ENCODE peak calls at places on chromosomes 7 and 10, in six cellular contexts. I is fibroblast of villous mesenchyme, N is fibroblast of lung, Q is hepatocyte, U is astrocyte of the spinal cord, V is psoas muscle. Y is an unnamed sample.

GRCh38 chr7:371119-371778 is 81.3 kb downstream of the FOXL3 start:
- DNase-seq in U (no peak), N (no peak), Q (peak), I (no peak), V (no peak), Y (no peak)

GRCh38 chr7:46745700-46746090 is 824.6 kb upstream of the IGFBP3 start:
- DNase-seq in U (no peak), Q (no peak), V (no peak), I (no peak), N (no peak), Y (no peak)

GRCh38 chr7:128254470-128254869 is 13.4 kb downstream of the LEP start:
- DNase-seq in N (no peak), V (no peak), Q (no peak), U (no peak), I (no peak), Y (no peak)

GRCh38 chr10:102422586-102423129 is 2.0 kb downstream of the FBXL15 start:
- DNase-seq in N (peak), Q (peak), I (peak), V (peak), U (peak), Y (no peak)

GRCh38 chr10:86055928-86056327 is 310.7 kb downstream of the GRID1 start:
- DNase-seq in Q (no peak), N (no peak), U (no peak), I (no peak), V (no peak), Y (no peak)

GRCh38 chr10:28533571-28534304 is 820 bp downstream of the WAC start:
- DNase-seq in Q (peak), U (peak), I (peak), V (peak), N (peak), Y (peak)

GRCh38 chr10:132045324-132045723 is 20.4 kb upstream of the JAKMIP3 start:
- DNase-seq in I (no peak), V (no peak), Q (no peak), N (no peak), U (no peak), Y (no peak)

GRCh38 chr7:112162161-112163020 is 43.8 kb downstream of the DOCK4 start:
- DNase-seq in N (peak), I (peak), Q (peak), V (peak), U (peak), Y (peak)

GRCh38 chr10:113458944-113459343 is 93.9 kb upstream of the HABP2 start:
- DNase-seq in U (no peak), Q (no peak), I (no peak), N (no peak), V (no peak), Y (no peak)

GRCh38 chr10:112914288-112914952 is 35.6 kb upstream of the TCF7L2 start:
- DNase-seq in N (no peak), V (no peak), Q (no peak), I (no peak), U (no peak), Y (no peak)

GRCh38 chr10:654647-654996 is 34.8 kb downstream of the DIP2C start:
- DNase-seq in U (no peak), Q (no peak), N (no peak), V (no peak), I (no peak), Y (no peak)

GRCh38 chr10:133166828-133167692 is 7.0 kb downstream of the KNDC1 start:
- DNase-seq in U (no peak), Q (no peak), I (no peak), V (no peak), N (no peak), Y (no peak)

GRCh38 chr7:34849163-34849960 is 187.9 kb downstream of the DPY19L1 start:
- DNase-seq in I (no peak), Q (no peak), V (no peak), N (peak), U (peak), Y (no peak)

GRCh38 chr10:64505496-64505895 is 984.3 kb downstream of the REEP3 start:
- DNase-seq in Q (no peak), U (no peak), V (no peak), I (no peak), N (no peak), Y (no peak)

GRCh38 chr7:7035851-7036250 is 146.5 kb upstream of the C1GALT1 start:
- DNase-seq in N (no peak), Q (no peak), V (no peak), U (no peak), I (no peak), Y (no peak)

GRCh38 chr7:157434701-157435100 is 97.9 kb downstream of the DNAJB6 start:
- DNase-seq in N (no peak), Q (no peak), U (no peak), V (no peak), I (no peak), Y (no peak)

GRCh38 chr10:69871074-69871473 is 69.4 kb downstream of the COL13A1 start:
- DNase-seq in U (no peak), I (no peak), N (no peak), Q (no peak), V (no peak), Y (no peak)
- TF ChIP-seq CTCF in U (no peak), I (no peak), N (no peak), Q (no peak), V (no peak), Y (no peak)

GRCh38 chr10:92627845-92628480 is 35.0 kb downstream of the KIF11 start:
- DNase-seq in U (peak), Q (no peak), I (no peak), N (no peak), V (no peak), Y (no peak)
- TF ChIP-seq CTCF in U (no peak), Q (no peak), I (no peak), N (no peak), V (no peak), Y (no peak)

GRCh38 chr7:124077546-124077945 is 44.7 kb upstream of the TMEM229A start:
- DNase-seq in V (no peak), I (no peak), N (no peak), Q (no peak), U (no peak), Y (no peak)
- TF ChIP-seq CTCF in V (no peak), I (no peak), N (no peak), Q (no peak), U (no peak), Y (no peak)

GRCh38 chr7:103988468-103989199 is 824 bp downstream of the RELN start:
- DNase-seq in N (peak), I (peak), U (peak), V (no peak), Q (peak), Y (no peak)

GRCh38 chr7:103991406-103991805 is 1.9 kb upstream of the RELN start:
- DNase-seq in U (no peak), Q (no peak), V (no peak), I (no peak), N (no peak), Y (no peak)

GRCh38 chr7:103990991-103991390 is 1.5 kb upstream of the RELN start:
- DNase-seq in N (no peak), Q (no peak), V (no peak), I (no peak), U (no peak), Y (no peak)

GRCh38 chr7:103989200-103989784 is at the start of gene RELN:
- DNase-seq in U (peak), V (no peak), N (peak), Q (peak), I (peak), Y (no peak)

GRCh38 chr7:103989785-103990775 is 622 bp upstream of the RELN start:
- DNase-seq in V (no peak), I (peak), N (peak), U (peak), Q (peak), Y (no peak)
- TF ChIP-seq CTCF in V (no peak), I (no peak), N (no peak), U (peak), Q (peak), Y (no peak)

GRCh38 chr7:118844748-118845147 is 620.2 kb downstream of the ANKRD7 start:
- DNase-seq in Q (no peak), V (no peak), I (no peak), U (peak), N (no peak), Y (no peak)

GRCh38 chr7:118845787-118846186 is 621.3 kb downstream of the ANKRD7 start:
- DNase-seq in U (no peak), N (no peak), I (no peak), V (no peak), Q (no peak), Y (no peak)

GRCh38 chr7:118843456-118843855 is 619.0 kb downstream of the ANKRD7 start:
- DNase-seq in V (no peak), U (no peak), N (no peak), I (no peak), Q (no peak), Y (no peak)

DNA sequence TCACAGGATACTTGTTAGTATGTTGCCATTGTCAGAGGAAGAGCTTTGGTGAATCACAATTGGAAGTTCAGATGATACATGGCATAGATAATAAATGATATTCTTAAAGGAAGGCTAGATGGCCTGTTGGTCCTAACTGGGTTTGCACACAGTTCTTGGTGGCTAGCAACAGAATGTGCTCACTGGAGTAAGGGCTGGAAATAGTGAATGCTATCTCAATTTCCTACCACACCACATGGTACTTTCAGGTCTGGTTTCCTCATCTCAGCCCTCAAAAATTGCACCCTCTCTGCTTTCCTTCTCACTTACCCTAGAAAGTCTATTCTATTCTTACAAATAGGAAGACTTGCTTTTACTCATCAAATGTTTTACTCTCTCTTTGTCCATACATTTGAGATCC is 622.5 kb downstream of the ANKRD7 start:
- DNase-seq in I (no peak), U (no peak), V (no peak), N (no peak), Q (no peak), Y (no peak)
- TF ChIP-seq CTCF in I (no peak), U (no peak), V (no peak), N (no peak), Q (no peak), Y (no peak)

GRCh38 chr7:129496653-129497052 is 5.7 kb upstream of the SMKR1 start:
- DNase-seq in U (no peak), N (no peak), Q (no peak), V (no peak), I (no peak), Y (no peak)

GRCh38 chr7:129492406-129492805 is 9.9 kb upstream of the SMKR1 start:
- DNase-seq in Q (no peak), U (no peak), N (no peak), V (no peak), I (no peak), Y (no peak)

GRCh38 chr7:129495987-129496386 is 6.3 kb upstream of the SMKR1 start:
- DNase-seq in U (no peak), Q (no peak), I (no peak), N (no peak), V (no peak), Y (no peak)

GRCh38 chr7:129494041-129494440 is 8.3 kb upstream of the SMKR1 start:
- DNase-seq in U (peak), N (peak), Q (peak), V (no peak), I (peak), Y (no peak)

DNA sequence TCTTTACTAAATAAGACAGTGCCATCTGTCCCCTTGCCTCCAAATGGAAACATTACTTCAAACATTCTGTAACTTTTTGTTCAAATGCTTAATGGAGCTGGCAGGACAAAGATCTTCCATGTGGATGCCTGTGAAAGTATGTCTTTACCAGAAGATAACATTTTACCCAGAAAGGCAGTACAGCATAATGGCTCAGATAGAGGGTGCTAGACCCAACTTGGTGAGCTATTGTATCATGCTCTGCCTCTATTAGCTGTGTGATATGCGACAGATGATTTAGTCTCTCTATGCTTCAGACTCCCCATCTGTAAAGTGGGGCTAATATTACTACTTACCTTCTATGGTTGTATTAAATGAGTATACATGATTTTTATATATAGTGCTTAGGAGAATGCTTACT is 8.8 kb upstream of the SMKR1 start:
- DNase-seq in Q (no peak), N (no peak), I (no peak), U (no peak), V (no peak), Y (no peak)
- TF ChIP-seq CTCF in Q (peak), N (no peak), I (peak), U (peak), V (no peak), Y (no peak)

GRCh38 chr10:93991101-93991500 is 2.6 kb upstream of the PLCE1 start:
- DNase-seq in V (no peak), N (no peak), I (no peak), U (no peak), Q (no peak), Y (no peak)

GRCh38 chr10:93991596-93992284 is 2.0 kb upstream of the PLCE1 start:
- DNase-seq in V (peak), U (peak), N (peak), I (peak), Q (peak), Y (peak)

GRCh38 chr10:93993414-93993781 is 333 bp upstream of the PLCE1 start:
- DNase-seq in I (no peak), U (no peak), Q (no peak), N (no peak), V (no peak), Y (peak)

GRCh38 chr10:93993782-93994668 is at the start of gene PLCE1:
- DNase-seq in U (no peak), Q (peak), V (peak), I (no peak), N (peak), Y (peak)

DNA sequence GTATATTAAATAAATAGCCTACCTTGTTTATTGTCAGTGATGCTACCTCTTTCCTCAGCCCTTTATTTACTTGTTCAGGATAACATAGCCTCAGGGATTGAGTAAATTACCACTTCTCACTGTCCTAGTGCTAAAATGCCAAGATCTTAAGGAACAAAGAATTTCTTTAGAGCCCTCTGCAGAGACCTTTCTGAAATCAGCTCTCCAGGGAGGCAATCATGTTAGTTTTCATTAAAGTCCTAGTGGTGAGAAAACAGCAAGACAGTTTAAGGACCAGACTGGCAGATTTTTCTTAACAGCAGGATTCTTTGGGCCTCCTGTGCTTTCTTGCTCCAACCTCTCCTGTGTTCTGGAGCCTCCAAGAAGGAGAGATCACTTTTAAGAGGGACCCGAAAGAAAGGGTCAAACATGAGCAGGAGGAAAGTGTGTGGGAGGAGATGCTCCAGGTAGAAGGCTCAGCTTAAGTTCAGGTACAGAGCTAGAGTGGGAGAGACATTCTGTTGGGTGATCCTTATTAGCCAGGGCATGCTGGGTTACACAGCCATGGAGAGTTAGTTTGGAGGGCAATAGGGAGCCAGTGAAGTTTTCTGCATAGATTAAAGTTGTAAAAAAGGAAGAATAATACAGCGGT is 1.2 kb upstream of the PLCE1 start:
- DNase-seq in Q (no peak), U (peak), N (peak), V (no peak), I (no peak), Y (no peak)
- TF ChIP-seq CTCF in Q (peak), U (peak), N (peak), V (no peak), I (peak), Y (peak)

GRCh38 chr7:149317986-149318672 is 56.1 kb downstream of the ZNF783 start:
- DNase-seq in U (no peak), N (no peak), I (no peak), Q (no peak), V (no peak), Y (no peak)
- TF ChIP-seq CTCF in U (no peak), N (no peak), I (no peak), Q (no peak), V (no peak), Y (no peak)

DNA sequence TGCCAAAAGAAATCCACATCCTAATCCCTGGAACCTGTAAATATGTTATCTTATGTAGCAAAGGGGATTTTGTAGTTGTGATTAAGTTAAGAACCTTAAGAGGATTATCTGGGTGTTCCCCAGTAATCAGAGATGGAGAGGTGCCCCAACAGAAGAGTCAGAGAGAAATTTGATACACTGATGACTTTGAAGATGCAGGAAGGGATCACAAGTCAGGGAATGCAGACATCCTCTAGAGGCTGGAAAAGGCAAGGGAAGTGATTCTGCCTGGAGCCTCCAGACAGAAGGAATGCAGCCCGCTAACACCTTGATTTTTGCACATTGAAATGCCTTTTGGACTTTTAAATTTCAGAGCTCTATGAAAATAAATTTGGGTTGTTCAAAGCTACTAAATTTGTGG is 531.7 kb downstream of the DNAJB9 start:
- DNase-seq in U (no peak), N (no peak), Q (no peak), V (no peak), I (no peak), Y (no peak)
- TF ChIP-seq CTCF in U (no peak), N (no peak), Q (no peak), V (no peak), I (no peak), Y (no peak)

GRCh38 chr7:41059796-41060195 is 643.1 kb downstream of the INHBA start:
- DNase-seq in I (no peak), U (no peak), N (no peak), V (no peak), Q (no peak), Y (no peak)
- TF ChIP-seq CTCF in I (no peak), U (no peak), N (no peak), V (no peak), Q (no peak), Y (no peak)

Y was measured in uterus.